ENCODE peak calls at places on chromosome 14, in four cellular contexts. V is IMR-90, Q is HCT116, P is A549. K is an unnamed sample.

GRCh38 chr14:89891055-89891454 is 63.5 kb downstream of the EFCAB11 start:
- DNase-seq in V (no peak), Q (no peak), P (no peak), K (no peak)

GRCh38 chr14:56152221-56152620 is 34.0 kb downstream of the PELI2 start:
- DNase-seq in V (no peak), Q (no peak), P (no peak), K (no peak)

GRCh38 chr14:38716871-38717270 is 386.2 kb downstream of the SEC23A start:
- DNase-seq in V (no peak), Q (no peak), P (no peak), K (no peak)

GRCh38 chr14:89673499-89674225 is 256.6 kb upstream of the FOXN3 start:
- DNase-seq in V (peak), Q (no peak), P (no peak), K (no peak)

GRCh38 chr14:61184117-61184516 is 97.0 kb downstream of the TMEM30B start:
- DNase-seq in V (peak), Q (no peak), P (no peak), K (no peak)

GRCh38 chr14:52119030-52119429 is 50.2 kb upstream of the NID2 start:
- DNase-seq in V (no peak), Q (no peak), P (no peak), K (no peak)

GRCh38 chr14:73069585-73069984 is 11.3 kb downstream of the RBM25 start:
- DNase-seq in V (no peak), Q (no peak), P (no peak), K (no peak)

GRCh38 chr14:94649543-94650443 is 37.6 kb downstream of the SERPINA3 start:
- DNase-seq in V (no peak), Q (no peak), P (no peak), K (no peak)

GRCh38 chr14:102201369-102201748 is 61.7 kb downstream of the WDR20 start:
- DNase-seq in V (no peak), Q (no peak), P (no peak), K (no peak)

GRCh38 chr14:102461490-102462317 is 47.9 kb downstream of the ANKRD9 start:
- DNase-seq in V (no peak), Q (no peak), P (no peak), K (peak)

GRCh38 chr14:58151264-58151700 is 731 bp downstream of the ARMH4 start:
- DNase-seq in V (no peak), Q (no peak), P (no peak), K (peak)

GRCh38 chr14:79279645-79280399 is 931.5 kb downstream of the DIO2 start:
- DNase-seq in V (peak), Q (no peak), P (no peak), K (no peak)

GRCh38 chr14:101823081-101823480 is 61.6 kb downstream of the PPP2R5C start:
- DNase-seq in V (peak), Q (no peak), P (no peak), K (no peak)

GRCh38 chr14:70289138-70289537 is 70.3 kb downstream of the COX16 start:
- DNase-seq in V (no peak), Q (no peak), P (no peak), K (peak)

GRCh38 chr14:22994762-22995275 is 12.5 kb upstream of the AJUBA start:
- DNase-seq in V (peak), Q (no peak), P (peak), K (peak)

GRCh38 chr14:72883963-72884362 is 9.9 kb downstream of the DPF3 start:
- DNase-seq in V (peak), Q (no peak), P (no peak), K (peak)

GRCh38 chr14:92603309-92604257 is 90.0 kb downstream of the RIN3 start:
- DNase-seq in V (peak), Q (no peak), P (peak), K (no peak)

GRCh38 chr14:50559990-50560928 is at the start of gene ATL1:
- DNase-seq in V (peak), Q (peak), P (peak), K (peak)

GRCh38 chr14:50562841-50563240 is 2.9 kb downstream of the ATL1 start:
- DNase-seq in V (no peak), Q (no peak), P (no peak), K (no peak)

DNA sequence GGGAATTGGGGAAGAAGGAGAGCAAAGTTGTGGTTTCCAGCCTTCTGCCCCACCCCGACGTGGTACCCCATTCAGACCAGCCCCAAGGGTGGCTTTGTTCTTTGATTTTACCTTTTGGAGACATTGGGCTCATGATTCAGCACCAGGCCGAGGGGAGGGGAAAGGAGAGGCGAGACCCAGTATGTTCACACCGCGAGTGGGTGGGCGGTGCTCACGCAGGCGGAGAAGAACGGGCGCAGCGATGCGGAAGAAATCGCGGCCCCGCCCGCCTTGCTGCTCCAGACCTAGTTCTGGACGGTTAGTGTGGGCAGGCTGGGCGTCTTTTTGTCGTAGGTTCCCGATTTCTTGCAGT is 960 bp downstream of the ATL1 start:
- DNase-seq in V (peak), Q (no peak), P (peak), K (peak)
- TF ChIP-seq POLR2A in V (peak), Q (peak), P (peak), K (no peak)

GRCh38 chr14:96203635-96204034 is 1.0 kb upstream of the BDKRB2 start:
- DNase-seq in V (peak), Q (no peak), P (no peak), K (no peak)

GRCh38 chr14:96205994-96206392 is 1.4 kb downstream of the BDKRB2 start:
- DNase-seq in V (no peak), Q (no peak), P (no peak), K (no peak)

GRCh38 chr14:96203116-96203515 is 1.5 kb upstream of the BDKRB2 start:
- DNase-seq in V (no peak), Q (no peak), P (no peak), K (no peak)

GRCh38 chr14:96205059-96205993 is 687 bp downstream of the BDKRB2 start:
- DNase-seq in V (no peak), Q (no peak), P (no peak), K (no peak)

DNA sequence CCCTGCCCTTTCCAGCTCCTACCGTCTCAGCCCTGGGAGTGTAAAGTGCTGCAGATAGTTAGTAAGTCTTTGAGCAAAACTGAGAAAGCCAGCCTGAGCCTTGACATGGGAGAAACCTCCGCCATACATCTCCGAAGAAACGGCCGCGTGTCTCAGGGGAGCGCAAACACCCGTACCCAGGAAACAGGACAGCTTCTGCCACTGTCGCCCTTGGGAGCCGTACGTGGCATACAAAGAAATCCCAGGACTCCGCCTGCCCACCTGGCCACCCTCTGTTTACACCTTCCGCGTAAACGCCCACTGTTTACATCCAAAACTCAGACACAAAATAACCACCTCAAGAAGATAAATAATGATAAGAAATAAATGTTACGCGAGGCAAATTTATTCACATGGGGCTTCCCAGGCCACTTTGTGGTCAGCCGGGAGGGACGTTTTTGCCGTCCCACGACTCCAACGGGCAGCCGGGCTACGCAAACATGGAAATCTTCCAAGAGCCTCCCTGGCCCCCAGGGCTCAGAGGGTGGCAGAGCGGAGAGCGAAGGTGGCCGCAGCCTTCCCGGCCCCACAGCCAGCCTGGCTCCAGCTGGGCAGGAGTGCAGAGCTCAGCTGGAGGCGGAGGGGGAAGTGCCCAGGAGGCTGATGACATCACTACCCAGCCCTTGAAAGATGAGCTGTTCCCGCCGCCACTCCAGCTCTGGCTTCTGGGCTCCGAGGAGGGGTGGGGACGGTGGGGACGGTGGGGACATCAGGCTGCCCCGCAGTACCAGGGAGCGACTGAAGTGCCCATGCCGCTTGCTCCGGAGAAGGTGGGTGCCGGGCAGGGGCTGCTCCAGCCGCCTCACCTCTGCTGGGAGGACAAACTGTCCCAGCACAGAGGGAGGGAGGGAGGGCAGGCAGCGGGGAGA is at the start of gene BDKRB2:
- DNase-seq in V (peak), Q (peak), P (peak), K (no peak)
- TF ChIP-seq POLR2A in V (peak), Q (no peak), P (peak), K (no peak)

DNA sequence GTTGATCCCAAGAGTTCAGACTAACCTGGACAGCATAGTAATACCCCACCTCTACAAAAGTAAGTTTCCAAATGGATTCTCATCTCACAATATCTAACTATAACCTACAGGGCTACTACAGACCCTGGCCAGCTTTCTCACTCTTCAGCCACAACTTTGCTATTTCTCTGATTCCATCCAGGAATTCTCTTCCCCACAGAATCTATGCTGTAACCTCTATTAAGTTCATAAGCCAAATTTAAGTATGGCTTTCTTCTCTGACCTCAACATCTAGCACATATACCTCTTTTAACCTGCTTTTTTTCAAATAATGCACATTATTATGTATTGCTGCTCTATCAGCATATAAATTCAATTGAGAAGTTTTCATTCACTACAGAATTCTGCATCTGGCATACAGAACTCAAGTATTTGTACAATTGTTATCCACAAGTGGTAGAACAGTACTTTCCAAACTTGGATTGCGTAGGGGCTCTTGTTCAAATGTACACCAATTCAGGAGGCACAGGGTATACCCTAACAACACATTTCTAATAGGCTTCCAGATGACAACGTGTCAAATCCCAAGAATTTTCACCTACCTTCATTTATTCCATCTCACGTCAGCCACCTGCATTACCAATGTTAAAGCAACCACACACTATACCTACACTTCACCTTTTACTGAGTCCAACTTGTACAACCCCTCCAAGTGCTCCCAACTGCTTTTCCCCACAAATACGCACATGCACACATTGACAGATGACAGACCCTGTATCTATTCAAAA is 3.8 kb downstream of the RPS29 start:
- DNase-seq in V (no peak), Q (no peak), P (no peak), K (no peak)
- TF ChIP-seq POLR2A in V (no peak), Q (peak), P (no peak), K (peak)

GRCh38 chr14:68781161-68782021 is 11.5 kb downstream of the ZFP36L1 start:
- DNase-seq in V (no peak), Q (no peak), P (no peak), K (peak)
- TF ChIP-seq POLR2A in V (no peak), Q (no peak), P (no peak), K (peak)

DNA sequence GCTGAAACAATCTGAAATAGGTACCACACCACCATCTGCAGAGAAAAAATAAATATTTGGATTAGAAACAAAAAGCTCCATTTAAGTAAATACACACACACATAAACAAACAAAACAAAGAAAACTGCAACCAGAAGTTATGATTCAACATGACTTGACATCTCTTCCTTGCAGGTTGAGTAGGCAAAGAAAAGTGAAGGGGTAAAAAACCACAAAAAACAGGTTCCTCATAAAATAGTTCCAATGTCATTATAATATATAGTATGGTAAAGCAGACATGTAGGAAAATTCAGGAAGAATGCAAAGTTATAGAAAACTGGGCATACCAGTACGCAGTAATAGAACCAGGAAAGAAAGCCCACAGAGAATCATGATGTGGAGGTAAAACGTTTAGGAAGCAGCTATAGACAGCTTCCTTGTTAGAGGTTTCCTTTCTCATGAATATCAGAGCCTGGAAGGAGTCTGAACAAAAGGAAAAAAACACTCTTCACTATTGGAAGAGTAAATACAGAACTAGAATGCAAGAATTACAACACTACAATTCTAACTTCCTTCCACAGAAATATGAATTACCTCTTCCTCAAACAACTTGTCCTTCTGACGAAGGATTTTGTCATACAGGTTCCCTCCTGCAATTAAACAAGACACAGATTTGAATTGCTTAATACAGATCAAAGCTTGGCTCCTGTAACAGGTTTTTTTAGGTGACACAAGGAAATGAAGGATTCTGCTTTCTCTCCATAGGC is 6.1 kb downstream of the NEK9 start:
- DNase-seq in V (no peak), Q (no peak), P (peak), K (no peak)
- TF ChIP-seq POLR2A in V (no peak), Q (no peak), P (no peak), K (no peak)

DNA sequence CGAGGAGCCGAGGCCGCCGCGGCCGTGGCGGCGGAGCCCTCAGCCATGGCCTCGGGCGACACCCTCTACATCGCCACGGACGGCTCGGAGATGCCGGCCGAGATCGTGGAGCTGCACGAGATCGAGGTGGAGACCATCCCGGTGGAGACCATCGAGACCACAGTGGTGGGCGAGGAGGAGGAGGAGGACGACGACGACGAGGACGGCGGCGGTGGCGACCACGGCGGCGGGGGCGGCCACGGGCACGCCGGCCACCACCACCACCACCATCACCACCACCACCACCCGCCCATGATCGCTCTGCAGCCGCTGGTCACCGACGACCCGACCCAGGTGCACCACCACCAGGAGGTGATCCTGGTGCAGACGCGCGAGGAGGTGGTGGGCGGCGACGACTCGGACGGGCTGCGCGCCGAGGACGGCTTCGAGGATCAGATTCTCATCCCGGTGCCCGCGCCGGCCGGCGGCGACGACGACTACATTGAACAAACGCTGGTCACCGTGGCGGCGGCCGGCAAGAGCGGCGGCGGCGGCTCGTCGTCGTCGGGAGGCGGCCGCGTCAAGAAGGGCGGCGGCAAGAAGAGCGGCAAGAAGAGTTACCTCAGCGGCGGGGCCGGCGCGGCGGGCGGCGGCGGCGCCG is 376 bp downstream of the YY1 start:
- DNase-seq in V (no peak), Q (no peak), P (no peak), K (peak)
- TF ChIP-seq POLR2A in V (no peak), Q (no peak), P (no peak), K (no peak)

GRCh38 chr14:50532502-50533313 is at the start of gene MAP4K5:
- DNase-seq in V (peak), Q (peak), P (peak), K (peak)
- TF ChIP-seq POLR2A in V (peak), Q (peak), P (peak), K (peak)

DNA sequence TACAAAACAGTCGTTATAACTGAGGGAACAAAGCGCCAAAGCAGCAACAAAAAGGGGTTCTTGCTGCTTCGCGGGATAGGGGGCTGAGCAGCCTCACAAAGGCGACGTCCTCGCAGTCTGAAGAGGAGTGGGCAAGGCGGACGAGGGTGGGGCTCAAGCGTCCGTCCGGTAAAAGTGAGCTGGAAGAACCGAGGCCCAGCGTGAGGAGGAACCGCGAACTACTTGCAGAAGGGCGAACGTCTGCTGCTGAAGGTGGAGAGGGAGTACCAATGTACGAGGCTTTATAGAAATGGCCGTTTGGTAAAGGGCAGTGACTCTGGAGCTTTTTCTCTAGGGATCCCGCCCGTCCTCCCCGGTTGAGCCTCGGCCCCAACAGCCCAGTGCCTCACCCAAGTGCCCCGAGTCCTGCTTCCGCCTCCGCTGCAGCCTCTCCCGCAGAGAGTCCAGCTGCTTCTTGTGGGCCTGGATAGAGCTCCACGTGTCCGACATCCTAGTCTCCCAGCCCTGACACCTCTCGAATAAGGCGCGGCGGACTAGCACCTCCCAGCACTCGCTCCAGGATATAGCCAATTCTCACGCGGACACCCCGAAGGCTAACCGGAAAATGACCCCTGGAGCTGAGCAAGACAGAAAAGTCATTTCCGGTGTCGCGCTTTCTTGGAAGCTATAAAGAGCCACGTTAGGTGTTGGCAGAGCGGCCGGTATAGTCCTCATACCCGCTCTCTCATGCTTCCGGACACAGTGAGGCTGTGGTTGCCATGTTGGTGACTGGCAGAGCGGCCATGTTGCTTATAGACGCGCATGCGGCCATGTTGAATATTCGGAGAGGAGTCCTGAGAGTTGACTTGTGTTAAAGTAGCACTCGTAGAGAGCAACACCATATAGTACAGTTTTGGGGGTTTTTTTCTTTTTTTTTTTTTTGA is at the start of gene METTL3:
- DNase-seq in V (peak), Q (peak), P (peak), K (peak)
- TF ChIP-seq POLR2A in V (peak), Q (peak), P (peak), K (peak)

DNA sequence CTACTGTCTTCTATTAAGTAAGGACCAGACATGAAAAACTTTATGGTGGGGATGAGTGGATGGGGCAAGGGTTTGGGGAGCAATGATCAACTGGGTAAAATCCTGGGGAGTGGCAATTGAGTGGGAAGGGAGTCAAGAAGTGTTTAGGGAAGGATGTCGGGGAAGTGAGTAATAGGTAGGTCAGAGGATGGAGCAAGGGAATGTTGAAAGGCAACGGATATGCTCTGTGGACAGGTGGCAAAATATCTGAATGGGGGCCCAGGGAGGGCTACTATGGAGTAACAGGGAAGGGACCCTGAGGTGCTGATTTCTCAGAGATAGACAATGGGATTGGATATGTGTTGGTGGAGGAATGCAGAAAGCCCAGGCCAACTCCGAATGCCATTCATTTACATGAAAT is 21.4 kb upstream of the FOS start:
- DNase-seq in V (peak), Q (no peak), P (no peak), K (no peak)
- TF ChIP-seq POLR2A in V (no peak), Q (no peak), P (no peak), K (no peak)

K was measured in erythroblast.